ENCODE peak calls at places on chromosome 5, in nine cellular contexts. K, V, Y, Q, F, L, M, R and N are unnamed samples.

GRCh38 chr5:171483453-171484177 is 64.2 kb downstream of the FGF18 start:
- DNase-seq in Q (peak; percentile 66), F (no peak), M (peak; percentile 81), V (no peak), L (peak; percentile 23), R (peak; percentile 39), K (peak; percentile 92), Y (peak; percentile 86), N (no peak)

GRCh38 chr5:102762095-102762534 is 7.0 kb downstream of the PAM start:
- DNase-seq in R (no peak), M (no peak), F (no peak), V (no peak), L (no peak), K (no peak), Q (no peak), Y (peak; percentile 47), N (no peak)

GRCh38 chr5:38420246-38420645 is 136.2 kb downstream of the LIFR start:
- DNase-seq in K (no peak), Q (no peak), R (no peak), F (no peak), M (no peak), L (no peak), Y (peak; percentile 51), V (no peak), N (no peak)

GRCh38 chr5:144086295-144086694 is 84.2 kb downstream of the YIPF5 start:
- DNase-seq in M (no peak), K (no peak), Q (no peak), V (no peak), L (no peak), Y (no peak), R (no peak), F (no peak), N (no peak)

GRCh38 chr5:12777342-12777741 is 873.1 kb upstream of the CTNND2 start:
- DNase-seq in V (no peak), Y (no peak), R (no peak), F (no peak), L (no peak), M (no peak), K (no peak), Q (no peak), N (no peak)

GRCh38 chr5:12901696-12902095 is 997.5 kb upstream of the CTNND2 start:
- DNase-seq in Q (no peak), R (no peak), M (no peak), F (no peak), K (no peak), V (no peak), L (no peak), Y (no peak), N (no peak)

GRCh38 chr5:174462128-174462527 is 262.3 kb upstream of the MSX2 start:
- DNase-seq in R (no peak), Q (no peak), V (no peak), Y (no peak), F (no peak), K (no peak), L (no peak), M (no peak), N (no peak)

GRCh38 chr5:142290574-142291299 is 34.1 kb downstream of the SPRY4 start:
- DNase-seq in V (no peak), F (no peak), Q (no peak), L (no peak), M (peak; percentile 31), K (no peak), Y (peak; percentile 20), R (no peak), N (no peak)

GRCh38 chr5:54301852-54302251 is 8.5 kb downstream of the ARL15 start:
- DNase-seq in L (no peak), Y (no peak), F (no peak), Q (no peak), R (no peak), K (no peak), V (no peak), M (no peak), N (no peak)

GRCh38 chr5:27947088-27947487 is 908.7 kb upstream of the CDH9 start:
- DNase-seq in F (no peak), M (no peak), Q (no peak), Y (no peak), K (no peak), L (peak; percentile 66), R (no peak), V (no peak), N (no peak)

GRCh38 chr5:173320259-173320658 is 8.0 kb downstream of the STC2 start:
- DNase-seq in F (no peak), Q (peak; percentile 70), K (no peak), M (peak; percentile 65), R (peak; percentile 26), Y (no peak), L (no peak), V (no peak), N (no peak)

GRCh38 chr5:34740306-34740891 is 84.3 kb downstream of the RAI14 start:
- DNase-seq in K (no peak), R (no peak), Y (no peak), V (no peak), L (no peak), Q (no peak), M (peak; percentile 59), F (no peak), N (no peak)

DNA sequence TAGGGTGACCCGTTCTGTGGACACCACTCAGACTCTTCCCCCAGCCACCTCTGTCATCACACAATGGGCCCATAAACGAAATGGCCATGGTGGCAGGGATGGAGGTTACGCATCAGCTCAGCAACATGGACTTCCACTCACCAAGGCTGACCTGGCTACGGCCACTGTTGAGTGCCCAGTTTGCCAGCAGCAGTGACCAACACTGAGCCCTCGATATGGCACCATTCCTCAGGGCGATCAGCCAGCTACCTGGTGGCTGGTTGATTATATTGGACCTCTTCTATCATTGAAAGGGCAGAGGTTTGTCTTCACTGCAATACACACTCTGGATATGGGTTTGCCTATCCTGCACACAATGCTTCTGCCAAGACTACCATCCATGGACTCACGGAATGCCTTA is 21.1 kb downstream of the MTMR12 start:
- DNase-seq in L (no peak), M (no peak), Q (no peak), Y (no peak), K (no peak), F (no peak), V (no peak), R (no peak), N (no peak)
- H3K36me3 ChIP-seq in L (no peaks in the 10 kb centered on the region), M (peaks cover 12% of the 10 kb centered on the region), Q (peaks cover 4% of the 10 kb centered on the region), Y (peaks cover 6% of the 10 kb centered on the region), K (no peaks in the 10 kb centered on the region), F (no peaks in the 10 kb centered on the region), V (peaks cover 7% of the 10 kb centered on the region), R (no peaks in the 10 kb centered on the region), N (peaks cover 19% of the 10 kb centered on the region)

DNA sequence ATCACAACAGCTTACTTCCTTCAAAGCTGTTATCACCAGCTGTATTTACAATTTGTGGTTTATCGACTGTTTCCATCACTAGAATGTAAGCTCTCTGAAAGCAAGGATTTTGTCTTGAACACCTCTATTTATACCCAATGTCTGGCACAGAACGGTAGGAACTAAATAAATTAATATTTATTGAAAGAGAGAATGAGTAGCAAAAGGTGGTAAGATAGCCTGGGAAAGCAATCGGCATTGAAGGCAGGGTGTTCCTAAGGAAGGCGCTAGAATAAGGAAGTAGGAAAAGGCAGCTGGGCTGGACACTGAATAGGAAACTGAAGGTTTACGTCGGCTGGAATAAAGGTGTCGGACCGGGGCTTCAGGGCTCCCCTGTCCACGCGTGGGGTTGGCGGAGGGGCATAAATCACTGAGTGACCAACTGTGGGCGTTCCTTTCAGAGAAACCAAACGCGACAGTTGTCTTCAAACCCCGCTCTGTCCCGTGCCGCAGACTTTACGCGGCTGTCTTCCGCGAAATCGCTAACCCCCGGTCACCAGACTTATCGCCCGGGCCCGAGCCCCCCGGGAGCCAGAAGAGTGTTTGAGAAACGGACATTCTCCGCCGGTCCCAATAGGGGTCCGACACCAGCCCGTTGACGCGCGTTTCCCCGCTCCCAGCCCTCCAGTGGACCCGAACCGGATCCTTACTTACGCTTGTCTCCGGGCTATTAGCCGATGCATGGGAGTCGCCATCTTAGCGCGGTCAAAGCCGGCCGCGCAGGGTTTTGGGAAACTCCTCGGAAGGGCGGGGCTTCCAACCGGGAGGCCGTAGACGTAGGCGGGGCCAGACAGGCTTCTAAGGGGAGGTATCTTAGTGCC is at the start of gene ZCCHC10:
- DNase-seq in K (peak; percentile 93), L (peak; percentile 89), F (peak; percentile 76), Y (peak; percentile 89), M (peak; percentile 94), V (peak; percentile 96), Q (peak; percentile 93), R (peak; percentile 95), N (peak; percentile 94)
- TF ChIP-seq POLR2A in K (peak; percentile 60), L (no peak), F (no peak), Y (peak; percentile 95), M (no peak), V (peak; percentile 80), Q (peak; percentile 45), R (peak; percentile 82), N (no peak)

GRCh38 chr5:146458894-146459293 is 11.8 kb downstream of the TCERG1 start:
- DNase-seq in M (no peak), V (no peak), K (no peak), R (no peak), F (no peak), Y (no peak), L (no peak), Q (no peak), N (no peak)
- H3K36me3 ChIP-seq in M (peaks cover 85% of the 10 kb centered on the region), V (peaks cover 52% of the 10 kb centered on the region), K (no peaks in the 10 kb centered on the region), R (no peaks in the 10 kb centered on the region), F (peaks cover 74% of the 10 kb centered on the region), Y (peaks cover 29% of the 10 kb centered on the region), L (peaks cover 31% of the 10 kb centered on the region), Q (peaks cover 32% of the 10 kb centered on the region), N (peaks cover 71% of the 10 kb centered on the region)

GRCh38 chr5:177304392-177305119 is 957 bp downstream of the PRELID1 start:
- DNase-seq in R (peak; percentile 75), Q (no peak), F (no peak), K (no peak), Y (peak; percentile 12), L (no peak), V (peak; percentile 22), M (no peak), N (no peak)

GRCh38 chr5:177302354-177303110 is 987 bp downstream of the RAB24 start:
- DNase-seq in V (no peak), Y (peak; percentile 10), Q (peak; percentile 57), M (no peak), R (no peak), K (no peak), L (no peak), F (no peak), N (peak; percentile 68)

GRCh38 chr5:177301503-177302165 is 1.9 kb downstream of the RAB24 start:
- DNase-seq in F (no peak), K (no peak), M (no peak), Y (no peak), V (peak; percentile 85), L (peak; percentile 90), Q (peak; percentile 97), R (peak; percentile 86), N (no peak)

GRCh38 chr5:177303925-177304391 is 359 bp downstream of the PRELID1 start:
- DNase-seq in R (no peak), L (no peak), F (no peak), K (no peak), Q (no peak), Y (no peak), V (peak; percentile 22), M (no peak), N (no peak)

GRCh38 chr5:177303121-177303924 is at the start of the genes PRELID1 and RAB24:
- DNase-seq in Q (peak; percentile 94), R (peak; percentile 92), Y (peak; percentile 74), K (peak; percentile 83), L (peak; percentile 88), F (no peak), V (peak; percentile 92), M (peak; percentile 92), N (peak; percentile 94)
- TF ChIP-seq POLR2A in Q (peak; percentile 87), R (peak; percentile 73), Y (peak; percentile 66), K (peak; percentile 69), L (no peak), F (peak; percentile 69), V (peak; percentile 66), M (no peak), N (peak; percentile 38)